ENCODE peak calls at places on chromosomes 7 and 10, in five cellular contexts. V is heart left ventricle, E is tibial artery, G is Peyer's patch, T is fibroblast of pulmonary artery. J is an unnamed sample.
A peak's percentile ranks its signal among the peaks of the same experiment; 100 is the strongest.

GRCh38 chr7:83347836-83348482 is 185.3 kb upstream of the PCLO start:
- DNase-seq in E (no peak), T (peak; percentile 74), V (no peak), G (no peak), J (no peak)

GRCh38 chr7:137080516-137081203 is 212.2 kb downstream of the CHRM2 start:
- DNase-seq in V (no peak), E (no peak), G (no peak), T (no peak), J (no peak)

GRCh38 chr10:124629410-124629809 is 114.8 kb downstream of the FAM53B start:
- DNase-seq in T (no peak), E (no peak), G (no peak), V (no peak), J (no peak)

GRCh38 chr7:87448427-87448826 is 27.1 kb downstream of the ABCB4 start:
- DNase-seq in T (no peak), G (no peak), V (no peak), E (no peak), J (no peak)

GRCh38 chr10:128322106-128322505 is 195.9 kb upstream of the MKI67 start:
- DNase-seq in V (no peak), T (no peak), G (no peak), E (no peak), J (no peak)

GRCh38 chr7:1078985-1079384 is 8.9 kb upstream of the GPER1 start:
- DNase-seq in E (no peak), G (no peak), T (no peak), V (no peak), J (no peak)

GRCh38 chr7:21352540-21353387 is 75.1 kb upstream of the SP4 start:
- DNase-seq in T (no peak), V (no peak), E (no peak), G (no peak), J (no peak)

GRCh38 chr10:97184971-97185325 is 811 bp downstream of the SLIT1 start:
- DNase-seq in E (no peak), V (no peak), G (no peak), T (no peak), J (no peak)

GRCh38 chr7:47873767-47874166 is 74.5 kb downstream of the PKD1L1 start:
- DNase-seq in E (no peak), V (no peak), G (no peak), T (no peak), J (no peak)

DNA sequence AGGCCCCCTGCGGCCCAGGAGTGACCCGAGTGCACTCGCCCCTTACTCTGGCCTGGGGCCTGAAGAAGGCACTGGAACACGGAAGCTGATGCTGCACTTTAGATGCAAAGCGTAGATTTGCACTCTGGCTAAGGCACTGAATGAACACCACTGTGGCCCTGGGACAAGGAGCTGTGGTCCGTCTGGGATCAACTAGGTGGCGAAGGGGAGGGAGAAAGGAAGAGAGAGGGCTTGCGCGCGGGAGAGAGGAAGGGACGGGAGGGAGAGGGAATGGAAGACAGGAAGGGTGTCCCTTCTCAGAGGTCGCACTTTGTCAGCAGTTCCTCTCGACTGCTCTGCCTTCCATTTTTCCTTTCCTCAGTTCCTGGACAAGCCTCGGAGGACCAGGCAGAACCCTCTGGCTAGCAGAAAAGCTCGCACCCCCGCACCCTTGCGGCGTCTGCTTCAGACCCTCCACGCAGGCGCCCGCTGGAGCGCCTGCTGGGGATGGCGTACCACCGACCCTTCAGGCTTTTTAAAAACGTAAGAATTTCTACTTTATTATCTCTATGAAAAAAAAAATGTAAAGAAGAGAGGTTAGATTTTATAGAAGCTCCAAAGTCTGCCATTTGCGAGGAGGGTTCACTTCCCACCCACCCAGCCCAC is 1.2 kb downstream of the FERD3L start:
- DNase-seq in E (no peak), G (no peak), V (peak; percentile 14), T (no peak), J (no peak)
- TF ChIP-seq CTCF in E (no peak), G (no peak), V (no peak), T (no peak), J (no peak)

GRCh38 chr10:3412646-3413045 is 240.1 kb upstream of the PITRM1 start:
- DNase-seq in T (no peak), V (no peak), G (no peak), E (no peak), J (no peak)
- TF ChIP-seq CTCF in T (no peak), V (no peak), G (no peak), E (no peak), J (no peak)

GRCh38 chr10:101619983-101620382 is 31.9 kb downstream of the DPCD start:
- DNase-seq in E (no peak), V (no peak), T (no peak), G (no peak), J (no peak)

GRCh38 chr10:101618871-101619270 is 30.8 kb downstream of the DPCD start:
- DNase-seq in G (no peak), T (no peak), V (no peak), E (no peak), J (no peak)

GRCh38 chr10:101625821-101626412 is 37.8 kb downstream of the DPCD start:
- DNase-seq in T (no peak), E (no peak), V (no peak), G (no peak), J (no peak)

GRCh38 chr10:101624526-101625102 is 36.5 kb downstream of the DPCD start:
- DNase-seq in G (no peak), E (no peak), V (no peak), T (peak; percentile 20), J (no peak)

GRCh38 chr10:101623528-101623927 is 35.4 kb downstream of the DPCD start:
- DNase-seq in G (no peak), T (no peak), E (no peak), V (no peak), J (no peak)
- TF ChIP-seq CTCF in G (no peak), T (no peak), E (no peak), V (no peak), J (no peak)

GRCh38 chr7:41705109-41705871 is 2.4 kb upstream of the INHBA start:
- DNase-seq in V (peak; percentile 90), G (peak; percentile 76), E (peak; percentile 83), T (peak; percentile 91), J (peak; percentile 62)
- TF ChIP-seq CTCF in V (peak; percentile 53), G (peak; percentile 81), E (peak; percentile 67), T (peak; percentile 70), J (no peak)

GRCh38 chr7:131741446-131741845 is 185.0 kb upstream of the PODXL start:
- DNase-seq in T (no peak), V (no peak), G (no peak), E (no peak), J (no peak)

GRCh38 chr7:131735151-131735550 is 178.7 kb upstream of the PODXL start:
- DNase-seq in V (no peak), T (peak; percentile 2), G (no peak), E (no peak), J (no peak)

GRCh38 chr7:131733604-131734003 is 177.2 kb upstream of the PODXL start:
- DNase-seq in T (no peak), E (no peak), G (no peak), V (no peak), J (no peak)

DNA sequence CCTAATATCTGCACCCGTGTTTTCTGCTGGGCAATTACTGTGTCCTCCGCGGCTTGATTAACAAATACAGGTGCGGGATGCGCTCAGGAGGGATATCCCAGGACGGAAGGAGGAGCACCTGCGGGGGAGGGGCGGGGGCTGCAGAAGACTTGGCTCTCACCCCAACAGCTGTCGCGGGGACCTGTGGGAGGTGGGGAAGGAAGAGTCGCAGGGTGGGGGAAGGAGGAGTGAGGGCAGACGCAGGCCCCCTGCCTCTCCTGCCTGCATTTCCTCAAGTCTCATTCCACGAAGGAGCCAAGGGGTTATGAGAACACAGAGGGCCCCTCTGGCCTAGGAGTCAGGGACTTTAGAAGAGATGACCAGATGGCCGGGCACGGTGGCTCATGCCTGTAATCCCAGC is 181.6 kb upstream of the PODXL start:
- DNase-seq in E (no peak), T (no peak), V (no peak), G (no peak), J (no peak)
- TF ChIP-seq CTCF in E (no peak), T (no peak), V (no peak), G (no peak), J (no peak)

GRCh38 chr10:10579709-10580108 is 438.0 kb upstream of the CELF2 start:
- DNase-seq in T (peak; percentile 76), V (no peak), E (no peak), G (no peak), J (no peak)
- TF ChIP-seq CTCF in T (no peak), V (no peak), E (no peak), G (no peak), J (no peak)

GRCh38 chr7:33933611-33934281 is 28.4 kb downstream of the BMPER start:
- DNase-seq in T (peak; percentile 52), E (no peak), G (no peak), V (no peak), J (no peak)
- TF ChIP-seq CTCF in T (no peak), E (no peak), G (no peak), V (no peak), J (no peak)

J was measured in activated B cell treated with CpG ODN at 0.5 μM for 24 hours.